ENCODE peak calls at places on chromosomes 11 and 22, in seven cellular contexts. R, V, P, B, C, Y and J are unnamed samples. For H3K4me1, the result is how much of the 10 kb centered on the place peaks cover.

GRCh38 chr11:2209370-2209801 is 37.8 kb upstream of the TH start:
- DNase-seq in R (no peak), V (no peak), P (peak), B (no peak), C (no peak), Y (no peak), J (no peak)

GRCh38 chr11:4025957-4026324 is 68.7 kb upstream of the RRM1 start:
- DNase-seq in R (peak), V (peak), P (no peak), B (no peak), C (no peak), Y (no peak), J (no peak)

GRCh38 chr11:30128269-30128932 is 102.4 kb upstream of the FSHB start:
- DNase-seq in R (peak), V (peak), P (no peak), B (peak), C (no peak), Y (no peak), J (peak)

GRCh38 chr11:111777094-111778046 is 11.2 kb upstream of the PPP2R1B start:
- DNase-seq in R (peak), V (peak), P (no peak), B (peak), C (no peak), Y (peak), J (peak)

GRCh38 chr22:45572444-45572843 is 69.8 kb downstream of the FBLN1 start:
- DNase-seq in R (no peak), V (no peak), P (no peak), B (no peak), C (no peak), Y (peak), J (no peak)

GRCh38 chr11:78298216-78298860 is 109.6 kb downstream of the USP35 start:
- DNase-seq in R (peak), V (no peak), P (no peak), B (no peak), C (no peak), Y (no peak), J (peak)

GRCh38 chr11:114262681-114263509 is 33.3 kb upstream of the NNMT start:
- DNase-seq in R (peak), V (peak), P (peak), B (peak), C (no peak), Y (no peak), J (no peak)

GRCh38 chr11:59365621-59366020 is 6.9 kb downstream of the OR5AN1 start:
- DNase-seq in R (no peak), V (no peak), P (no peak), B (no peak), C (no peak), Y (no peak), J (no peak)

GRCh38 chr11:94046796-94047195 is 25.6 kb downstream of the HEPHL1 start:
- DNase-seq in R (no peak), V (no peak), P (no peak), B (no peak), C (no peak), Y (no peak), J (no peak)

GRCh38 chr11:96393753-96394348 is 4.0 kb downstream of the JRKL start:
- DNase-seq in R (peak), V (peak), P (no peak), B (peak), C (no peak), Y (no peak), J (no peak)

GRCh38 chr11:113681282-113681681 is 24.8 kb downstream of the TMPRSS5 start:
- DNase-seq in R (no peak), V (no peak), P (no peak), B (peak), C (no peak), Y (no peak), J (no peak)

GRCh38 chr22:49847751-49848689 is 5.6 kb upstream of the ZBED4 start:
- DNase-seq in R (no peak), V (no peak), P (no peak), B (no peak), C (no peak), Y (no peak), J (no peak)

GRCh38 chr22:49850959-49851815 is 2.5 kb upstream of the ZBED4 start:
- DNase-seq in R (no peak), V (no peak), P (no peak), B (no peak), C (no peak), Y (no peak), J (no peak)

GRCh38 chr22:49849161-49850020 is 4.3 kb upstream of the ZBED4 start:
- DNase-seq in R (no peak), V (no peak), P (no peak), B (no peak), C (no peak), Y (no peak), J (no peak)

GRCh38 chr22:49848690-49849160 is 4.9 kb upstream of the ZBED4 start:
- DNase-seq in R (no peak), V (no peak), P (no peak), B (no peak), C (no peak), Y (no peak), J (no peak)

GRCh38 chr22:49850021-49850911 is 3.4 kb upstream of the ZBED4 start:
- DNase-seq in R (no peak), V (no peak), P (no peak), B (no peak), C (no peak), Y (no peak), J (no peak)
- H3K4ac ChIP-seq in R (no peak), V (no peak), P (no peak), B (no peak), C (no peak), Y (no peak), J (no peak)

GRCh38 chr11:123451183-123451907 is 21.3 kb downstream of the GRAMD1B start:
- DNase-seq in R (no peak), V (no peak), P (no peak), B (no peak), C (no peak), Y (no peak), J (no peak)

GRCh38 chr11:123454796-123455195 is 24.7 kb downstream of the GRAMD1B start:
- DNase-seq in R (no peak), V (no peak), P (no peak), B (no peak), C (no peak), Y (no peak), J (no peak)

GRCh38 chr11:123450593-123450992 is 20.5 kb downstream of the GRAMD1B start:
- DNase-seq in R (peak), V (no peak), P (no peak), B (no peak), C (no peak), Y (no peak), J (no peak)

GRCh38 chr11:123454060-123454651 is 24.1 kb downstream of the GRAMD1B start:
- DNase-seq in R (peak), V (peak), P (no peak), B (peak), C (no peak), Y (peak), J (no peak)

DNA sequence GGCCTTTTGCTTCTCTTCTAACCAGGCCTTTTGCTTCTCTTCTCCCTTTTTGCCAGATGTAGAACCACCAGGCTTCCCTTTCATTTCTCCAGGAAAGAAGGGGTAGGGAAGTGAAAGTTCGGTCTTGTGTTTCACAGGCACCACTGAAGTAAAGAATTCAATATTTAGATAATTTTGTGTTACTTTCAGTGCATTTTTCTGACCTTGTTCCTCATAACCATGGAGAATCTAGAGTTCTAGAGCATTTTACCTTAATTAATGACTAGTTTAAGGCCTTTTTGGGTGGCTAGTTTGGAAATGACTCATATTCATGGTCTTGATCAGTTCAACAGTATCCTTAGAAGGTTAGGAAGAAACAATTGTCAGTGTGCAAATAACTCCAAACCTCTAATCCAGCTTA is 22.7 kb downstream of the GRAMD1B start:
- DNase-seq in R (no peak), V (no peak), P (no peak), B (no peak), C (no peak), Y (no peak), J (no peak)
- H3K4me2 ChIP-seq in R (no peak), V (no peak), P (no peak), B (no peak), C (no peak), Y (no peak), J (no peak)

GRCh38 chr11:9756461-9756860 is 92.6 kb downstream of the SWAP70 start:
- DNase-seq in R (no peak), V (no peak), P (no peak), B (no peak), C (no peak), Y (peak), J (no peak)

GRCh38 chr11:9755561-9755960 is 91.7 kb downstream of the SWAP70 start:
- DNase-seq in R (peak), V (peak), P (no peak), B (no peak), C (no peak), Y (no peak), J (no peak)

GRCh38 chr11:9752091-9752490 is 88.2 kb downstream of the SWAP70 start:
- DNase-seq in R (peak), V (peak), P (no peak), B (no peak), C (no peak), Y (peak), J (no peak)

GRCh38 chr11:9753031-9753430 is 89.2 kb downstream of the SWAP70 start:
- DNase-seq in R (peak), V (peak), P (no peak), B (no peak), C (no peak), Y (no peak), J (no peak)

DNA sequence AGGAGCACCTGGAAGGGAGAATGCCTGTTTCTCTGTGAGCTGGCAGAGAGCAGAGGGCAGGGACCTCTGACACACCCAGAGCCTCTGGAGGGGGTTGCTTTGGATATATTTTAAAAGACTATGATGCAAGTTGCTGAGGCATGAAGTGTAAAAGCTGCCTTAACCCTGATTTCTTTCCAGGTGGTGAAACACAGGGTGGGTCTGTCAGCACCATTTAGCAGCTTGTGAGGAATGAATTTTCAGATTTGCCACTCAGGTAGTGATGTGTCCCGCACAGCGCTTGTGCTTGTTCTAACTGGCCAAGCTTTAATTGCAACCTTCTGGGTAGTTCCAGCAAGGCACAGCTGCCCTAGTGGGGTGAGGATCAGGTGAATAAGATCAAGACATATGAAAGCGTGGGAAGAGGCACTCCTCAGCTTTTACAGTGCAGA is 90.2 kb downstream of the SWAP70 start:
- DNase-seq in R (no peak), V (no peak), P (no peak), B (no peak), C (no peak), Y (peak), J (no peak)
- H3K4me1 ChIP-seq in R (under half), V (under half), P (under half), B (under half), C (under half), Y (under half), J (under half)

DNA sequence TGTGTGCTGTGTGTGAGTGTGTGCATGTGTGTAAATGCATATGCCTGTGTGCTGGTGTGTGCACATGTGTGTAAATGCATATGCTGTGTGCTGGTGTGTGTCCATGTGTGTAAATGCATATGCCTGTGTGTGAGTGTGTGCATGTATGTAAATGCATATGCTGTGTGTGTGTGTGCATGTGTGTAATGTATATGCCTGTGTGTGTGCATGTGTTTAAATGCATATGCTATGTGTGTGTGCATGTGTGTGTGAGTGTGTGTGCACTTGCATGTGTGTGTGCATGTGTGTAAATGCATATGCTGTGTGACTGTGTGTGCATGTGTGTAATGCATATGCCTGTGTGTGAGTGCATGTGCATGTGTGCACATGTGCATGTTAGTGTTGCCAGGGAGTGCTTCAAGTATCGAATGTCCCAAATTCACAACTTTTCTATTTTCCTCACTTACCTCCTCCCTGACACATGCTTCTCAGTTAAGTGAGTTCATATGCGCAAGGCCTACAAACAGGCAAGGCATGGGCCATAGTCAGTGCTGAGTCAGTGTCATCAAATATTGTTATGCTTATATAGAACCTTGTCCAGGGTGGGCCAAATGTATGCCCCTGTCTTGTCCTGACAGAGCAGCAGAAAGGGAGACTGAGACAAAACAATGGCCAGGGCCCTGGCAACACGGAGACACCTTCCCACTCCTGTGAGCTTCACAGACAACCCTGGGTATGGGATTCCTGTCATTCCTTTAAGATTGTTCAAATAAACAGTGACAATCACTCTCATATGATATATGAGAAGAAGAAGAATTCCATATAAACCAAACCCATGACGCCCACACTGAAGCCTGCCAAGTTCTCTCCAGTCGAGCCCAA is 38.6 kb downstream of the GGTLC2 start:
- DNase-seq in R (peak), V (no peak), P (no peak), B (no peak), C (no peak), Y (no peak), J (no peak)
- H3K4ac ChIP-seq in R (peak), V (no peak), P (no peak), B (no peak), C (no peak), Y (no peak), J (no peak)

GRCh38 chr11:63343130-63343529 is 26.5 kb upstream of the SLC22A9 start:
- DNase-seq in R (no peak), V (no peak), P (no peak), B (peak), C (no peak), Y (no peak), J (no peak)
- H3K4me2 ChIP-seq in R (no peak), V (no peak), P (no peak), B (no peak), C (no peak), Y (no peak), J (no peak)

DNA sequence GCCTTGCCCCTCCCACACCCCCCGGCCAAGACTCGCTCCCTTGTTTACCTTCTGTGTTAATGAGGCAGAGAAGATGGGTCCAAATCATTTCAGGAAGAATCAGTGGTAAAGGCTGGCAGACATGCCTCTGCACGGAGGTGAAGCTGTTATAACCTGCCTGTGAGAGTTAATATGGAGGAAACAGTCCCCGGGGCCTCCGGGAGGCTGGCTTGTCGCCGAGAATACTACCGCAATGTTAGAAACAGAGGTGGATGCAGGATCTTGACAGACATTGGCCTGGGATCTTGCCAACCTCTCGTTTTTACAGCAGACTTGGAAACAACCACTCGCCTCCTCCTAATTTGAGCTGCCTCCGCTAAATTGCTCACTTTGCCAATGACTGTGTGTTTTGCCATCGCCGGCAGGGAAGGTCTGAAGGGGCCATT is 45.6 kb downstream of the TIMP3 start:
- DNase-seq in R (no peak), V (no peak), P (no peak), B (no peak), C (no peak), Y (no peak), J (no peak)
- H3K4me1 ChIP-seq in R (under half), V (under half), P (under half), B (under half), C (under half), Y (under half), J (under half)

DNA sequence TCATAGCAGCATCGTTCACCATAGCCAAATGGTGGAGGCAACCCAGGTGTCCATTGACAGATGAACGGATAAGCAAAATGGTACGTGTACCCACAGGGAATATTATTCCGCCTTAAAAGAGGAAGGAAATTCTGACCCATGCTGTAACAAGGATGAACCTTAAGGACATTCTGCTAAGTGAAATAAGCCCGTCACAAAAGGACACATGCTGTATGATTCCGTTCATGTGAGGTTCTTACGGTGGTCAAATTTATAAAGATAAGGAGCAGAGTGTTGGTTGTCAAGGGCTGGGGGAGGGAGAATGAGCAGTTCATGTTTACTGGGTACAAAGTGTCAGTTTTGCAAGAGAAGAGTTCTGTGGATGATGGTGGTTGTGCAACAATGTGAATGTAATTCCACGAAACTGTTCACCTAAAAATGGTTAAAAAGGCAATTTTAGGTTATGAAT is 26.3 kb downstream of the APOL1 start:
- DNase-seq in R (no peak), V (no peak), P (no peak), B (no peak), C (no peak), Y (no peak), J (no peak)
- H3K4ac ChIP-seq in R (no peak), V (no peak), P (no peak), B (no peak), C (no peak), Y (no peak), J (no peak)

GRCh38 chr22:17434856-17435255 is 65.6 kb downstream of the CECR2 start:
- DNase-seq in R (no peak), V (no peak), P (no peak), B (no peak), C (no peak), Y (no peak), J (no peak)
- H3K4me2 ChIP-seq in R (no peak), V (no peak), P (no peak), B (no peak), C (peak), Y (no peak), J (no peak)